ENCODE peak calls at places on chromosomes 11 and 22, in five cellular contexts. P is cardiac muscle cell, C is tibial nerve, W is right atrium auricular region, A is mammary epithelial cell. S is an unnamed sample.

GRCh38 chr11:126426820-126427749 is 71.6 kb downstream of the ST3GAL4 start:
- DNase-seq in P (no peak), A (no peak), C (no peak), W (no peak), S (no peak)

GRCh38 chr22:39797528-39798147 is 95.9 kb downstream of the ENTHD1 start:
- DNase-seq in W (no peak), P (no peak), C (no peak), A (no peak), S (no peak)

GRCh38 chr11:69309800-69310280 is 15.9 kb downstream of the MYEOV start:
- DNase-seq in P (peak; percentile 35), C (no peak), A (no peak), W (no peak), S (no peak)

GRCh38 chr11:102914238-102915043 is 39.7 kb upstream of the MMP12 start:
- DNase-seq in P (peak; percentile 59), W (no peak), C (peak; percentile 27), A (peak; percentile 28), S (no peak)

GRCh38 chr11:124656759-124657627 is 16.5 kb downstream of the SIAE start:
- DNase-seq in W (no peak), A (peak; percentile 66), C (no peak), P (peak; percentile 30), S (no peak)

GRCh38 chr22:36232715-36233401 is 6.5 kb downstream of the APOL2 start:
- DNase-seq in A (no peak), W (no peak), C (no peak), P (no peak), S (no peak)

GRCh38 chr22:22410121-22410520 is 98.4 kb downstream of the ZNF280B start:
- DNase-seq in W (peak; percentile 57), P (peak; percentile 57), A (no peak), C (peak; percentile 14), S (no peak)

GRCh38 chr11:128632151-128632791 is 44.9 kb upstream of the ETS1 start:
- DNase-seq in P (peak; percentile 75), C (peak; percentile 36), W (peak; percentile 56), A (peak; percentile 23), S (no peak)

GRCh38 chr22:37747090-37747714 is 50.4 kb downstream of the TRIOBP start:
- DNase-seq in A (peak; percentile 56), P (peak; percentile 41), W (no peak), C (peak; percentile 50), S (no peak)

GRCh38 chr11:13354335-13354734 is 76.7 kb downstream of the BMAL1 start:
- DNase-seq in A (no peak), P (peak; percentile 50), C (no peak), W (no peak), S (no peak)

GRCh38 chr11:71181566-71181965 is 70.8 kb downstream of the SHANK2 start:
- DNase-seq in P (no peak), W (no peak), A (no peak), C (no peak), S (no peak)

GRCh38 chr11:85827768-85828639 is 17.1 kb upstream of the SYTL2 start:
- DNase-seq in C (no peak), W (no peak), P (peak; percentile 69), A (peak; percentile 83), S (no peak)

GRCh38 chr11:17738350-17739207 is 4.0 kb downstream of the KCNC1 start:
- DNase-seq in A (no peak), P (no peak), C (no peak), W (no peak), S (no peak)

GRCh38 chr11:23403210-23404185 is 543.2 kb upstream of the CCDC179 start:
- DNase-seq in W (no peak), P (no peak), C (no peak), A (no peak), S (no peak)

GRCh38 chr22:42743501-42743991 is 22.9 kb upstream of the A4GALT start:
- DNase-seq in P (peak; percentile 96), C (peak; percentile 85), W (peak; percentile 89), A (no peak), S (peak; percentile 97)

GRCh38 chr11:2525941-2526807 is 81.4 kb downstream of the KCNQ1 start:
- DNase-seq in P (no peak), C (no peak), W (no peak), A (no peak), S (peak; percentile 56)

GRCh38 chr11:32892355-32893090 is at the start of gene QSER1:
- DNase-seq in W (no peak), C (peak; percentile 50), A (peak; percentile 53), P (peak; percentile 69), S (peak; percentile 82)

GRCh38 chr11:16905375-16905774 is 108.8 kb downstream of the PLEKHA7 start:
- DNase-seq in C (no peak), P (no peak), A (no peak), W (no peak), S (no peak)

GRCh38 chr22:44685384-44686056 is 16.5 kb upstream of the PRR5 start:
- DNase-seq in W (no peak), A (peak; percentile 97), P (peak; percentile 60), C (no peak), S (no peak)

GRCh38 chr22:49724893-49725489 is 102.7 kb downstream of the BRD1 start:
- DNase-seq in C (peak; percentile 43), A (peak; percentile 33), P (peak; percentile 56), W (peak; percentile 57), S (peak; percentile 45)

GRCh38 chr22:38788016-38788415 is 5.9 kb downstream of the DNAL4 start:
- DNase-seq in A (no peak), W (no peak), C (no peak), P (peak; percentile 89), S (no peak)

GRCh38 chr11:120527111-120527748 is 15.7 kb downstream of the GRIK4 start:
- DNase-seq in A (no peak), W (no peak), P (peak; percentile 53), C (no peak), S (no peak)

GRCh38 chr22:36422287-36423014 is 34.7 kb upstream of the MYH9 start:
- DNase-seq in C (no peak), P (no peak), A (no peak), W (no peak), S (no peak)

GRCh38 chr22:48217596-48217995 is 1455.1 kb downstream of the TBC1D22A start:
- DNase-seq in W (no peak), P (no peak), C (no peak), A (no peak), S (no peak)

GRCh38 chr22:50010676-50011446 is 1.7 kb downstream of the IL17REL start:
- DNase-seq in W (no peak), A (no peak), P (no peak), C (no peak), S (no peak)

GRCh38 chr11:60921777-60922335 is 2.4 kb upstream of the TMEM132A start:
- DNase-seq in W (no peak), C (no peak), P (no peak), A (no peak), S (no peak)

GRCh38 chr11:60919956-60920355 is 4.3 kb upstream of the TMEM132A start:
- DNase-seq in A (no peak), C (no peak), P (peak; percentile 45), W (no peak), S (no peak)

GRCh38 chr11:60922906-60923305 is 1.4 kb upstream of the TMEM132A start:
- DNase-seq in P (no peak), C (no peak), W (no peak), A (no peak), S (no peak)

GRCh38 chr11:60919320-60919719 is 4.9 kb upstream of the TMEM132A start:
- DNase-seq in C (no peak), W (no peak), P (no peak), A (peak; percentile 17), S (no peak)

DNA sequence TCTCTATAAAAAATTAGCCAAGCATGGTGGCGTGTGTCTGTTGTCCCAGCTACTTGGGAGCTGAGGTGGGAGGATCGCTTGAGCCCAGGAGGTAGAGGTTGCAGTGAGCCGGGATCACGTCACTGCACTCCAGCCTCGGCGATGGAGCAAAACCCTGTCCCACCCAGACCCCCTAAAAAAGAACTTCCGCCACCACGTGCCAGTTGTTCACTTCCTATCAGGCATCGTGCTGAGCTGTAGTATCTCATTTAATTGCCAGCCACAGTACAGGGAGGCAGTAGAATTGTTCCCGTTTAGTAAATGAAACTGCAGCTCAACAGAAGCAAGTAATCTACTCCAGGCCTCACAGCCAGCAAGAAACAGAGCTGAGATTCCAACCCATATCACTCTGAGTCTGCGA is 3.0 kb upstream of the TMEM132A start:
- DNase-seq in A (no peak), W (no peak), C (no peak), P (no peak), S (no peak)
- H3K4me1 ChIP-seq in A (peaks cover 57% of the 10 kb centered on the region), W (peaks cover 59% of the 10 kb centered on the region), C (peaks cover 44% of the 10 kb centered on the region), P (no peaks in the 10 kb centered on the region), S (peaks cover 34% of the 10 kb centered on the region)

DNA sequence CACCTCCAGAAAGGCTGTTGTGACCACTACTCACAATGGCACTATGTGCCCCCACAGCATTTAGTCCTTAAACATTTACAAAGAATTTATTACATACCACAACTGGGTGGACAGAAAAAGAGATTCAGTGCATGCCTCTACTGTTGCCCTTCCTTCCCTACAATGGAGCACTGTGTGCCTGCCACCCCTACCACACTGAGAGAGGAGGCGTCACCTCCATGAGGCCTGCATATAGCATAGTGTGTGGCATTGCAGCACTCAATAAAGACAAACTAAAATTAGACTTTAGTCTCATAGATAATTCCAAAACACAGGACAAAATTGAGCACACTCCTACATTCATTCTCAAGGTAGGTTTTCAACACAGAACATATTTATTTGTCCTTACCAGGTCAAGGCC is 25.8 kb downstream of the THAP12 start:
- DNase-seq in A (no peak), C (no peak), W (no peak), P (no peak), S (no peak)
- H3K36me3 ChIP-seq in A (peaks cover 9% of the 10 kb centered on the region), C (peaks cover 4% of the 10 kb centered on the region), W (peaks cover 33% of the 10 kb centered on the region), P (peaks cover 12% of the 10 kb centered on the region), S (peaks cover 52% of the 10 kb centered on the region)

GRCh38 chr22:25375683-25376082 is 156.2 kb downstream of the CRYBB2 start:
- DNase-seq in P (no peak), A (no peak), W (no peak), C (no peak), S (no peak)
- TF ChIP-seq CTCF in P (no peak), A (no peak), W (no peak), C (no peak), S (no peak)

DNA sequence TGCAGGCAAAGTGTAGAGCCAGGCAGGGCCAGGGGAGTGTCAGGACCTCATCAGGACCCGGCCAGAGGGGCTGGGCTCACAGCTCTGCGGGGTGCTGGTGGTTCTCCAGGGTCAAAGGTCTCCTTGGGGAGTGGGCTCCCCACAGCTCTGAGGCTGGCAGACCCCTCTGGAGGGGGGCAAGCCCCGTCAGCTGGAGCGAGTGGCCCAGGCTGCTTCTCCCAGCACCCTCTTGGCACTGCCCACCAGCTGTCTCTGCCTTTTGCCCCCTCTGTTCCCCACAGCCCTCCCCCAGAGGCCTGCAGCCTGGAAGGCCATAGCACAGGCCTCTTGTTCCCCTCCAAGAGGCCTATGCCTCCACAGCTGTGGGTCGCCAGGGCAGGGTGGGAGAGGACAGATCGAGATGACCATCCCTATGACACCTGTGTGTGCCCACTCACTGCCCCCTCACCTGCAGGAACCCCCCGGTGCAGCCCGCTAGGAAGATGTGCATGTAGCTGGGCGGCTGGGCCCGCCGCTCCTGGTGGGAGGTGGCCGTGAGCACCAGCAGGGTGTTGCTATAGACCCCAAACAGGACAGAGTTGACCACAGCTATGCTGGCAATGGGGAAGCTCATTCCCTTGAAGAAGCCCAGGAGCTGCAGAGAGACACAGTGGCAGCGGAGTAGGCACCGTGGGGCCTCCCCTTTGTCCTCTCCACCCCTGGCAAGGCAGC is 3.4 kb downstream of the SLC25A45 start:
- DNase-seq in A (no peak), W (no peak), P (no peak), C (no peak), S (no peak)
- H3K4me1 ChIP-seq in A (peaks cover 28% of the 10 kb centered on the region), W (peaks cover 39% of the 10 kb centered on the region), P (peaks cover 30% of the 10 kb centered on the region), C (peaks cover 29% of the 10 kb centered on the region), S (peaks cover 24% of the 10 kb centered on the region)